ENCODE peak calls at places on chromosome 4, in four cellular contexts. O is aorta, I is right cardiac atrium, Q is left ventricle myocardium inferior. B is an unnamed sample.

GRCh38 chr4:186840222-186840701 is 116.6 kb upstream of the FAT1 start:
- DNase-seq in Q (peak; percentile 25), I (peak; percentile 75), O (peak; percentile 75), B (no peak)

GRCh38 chr4:10619220-10619619 is 65.3 kb downstream of the CLNK start:
- DNase-seq in Q (no peak), I (no peak), O (no peak), B (no peak)

GRCh38 chr4:37451646-37452045 is 207.1 kb downstream of the NWD2 start:
- DNase-seq in Q (no peak), I (no peak), O (no peak), B (no peak)

GRCh38 chr4:63315651-63316050 is 1093.6 kb downstream of the TECRL start:
- DNase-seq in Q (no peak), I (no peak), O (no peak), B (no peak)

GRCh38 chr4:31516520-31516919 is 796.4 kb downstream of the PCDH7 start:
- DNase-seq in I (no peak), Q (no peak), O (no peak), B (no peak)

GRCh38 chr4:4325321-4325720 is 35.3 kb downstream of the ZBTB49 start:
- DNase-seq in Q (no peak), O (no peak), I (no peak), B (no peak)

GRCh38 chr4:41545238-41545637 is 7.3 kb downstream of the LIMCH1 start:
- DNase-seq in O (no peak), I (no peak), Q (no peak), B (no peak)

GRCh38 chr4:82429728-82430192 is 502 bp downstream of the HNRNPDL start:
- DNase-seq in O (no peak), Q (no peak), I (no peak), B (no peak)

GRCh38 chr4:68904786-68905185 is 46.8 kb downstream of the UGT2A3 start:
- DNase-seq in I (no peak), Q (no peak), O (no peak), B (no peak)

GRCh38 chr4:41050840-41051775 is 163.2 kb downstream of the APBB2 start:
- DNase-seq in O (no peak), I (peak; percentile 49), Q (peak; percentile 31), B (no peak)

GRCh38 chr4:99645638-99646037 is 12.0 kb downstream of the C4orf54 start:
- DNase-seq in I (no peak), Q (no peak), O (no peak), B (no peak)

GRCh38 chr4:48173055-48173991 is 39.3 kb upstream of the TXK start:
- DNase-seq in Q (no peak), I (no peak), O (no peak), B (no peak)

GRCh38 chr4:10003666-10004065 is 17.6 kb downstream of the SLC2A9 start:
- DNase-seq in O (no peak), I (no peak), Q (no peak), B (no peak)

GRCh38 chr4:85776579-85776978 is 301.6 kb downstream of the ARHGAP24 start:
- DNase-seq in O (no peak), Q (no peak), I (no peak), B (no peak)

GRCh38 chr4:99945718-99946345 is 586 bp downstream of the DNAJB14 start:
- DNase-seq in Q (no peak), O (no peak), I (no peak), B (peak; percentile 74)

DNA sequence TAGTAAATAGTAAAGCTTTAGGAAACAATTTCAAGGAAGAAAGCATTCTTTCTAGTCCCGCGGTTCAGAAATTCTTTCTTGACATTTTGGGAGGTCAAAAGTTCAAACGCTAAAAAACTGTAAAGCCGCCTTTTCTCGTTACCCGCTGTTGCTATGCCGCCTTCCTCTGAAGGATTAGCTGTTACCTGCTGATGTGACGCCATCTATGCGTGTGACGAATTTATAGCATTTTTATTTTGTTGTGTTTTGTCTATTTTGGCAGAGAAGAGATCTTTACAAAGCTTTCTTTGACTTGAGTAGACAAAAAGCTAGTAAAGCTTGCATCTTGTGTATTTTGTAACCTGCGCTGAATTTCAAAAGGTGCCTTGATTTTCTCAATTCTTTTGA is 106.2 kb upstream of the STOX2 start:
- DNase-seq in Q (no peak), I (no peak), O (no peak), B (no peak)
- H3K4me3 ChIP-seq in Q (peak overlapping the region; percentile 82), I (peak overlapping the region; percentile 76), O (no peak overlapping the region), B (peak overlapping the region; percentile 78)

GRCh38 chr4:105838082-105838481 is 57.2 kb upstream of the NPNT start:
- DNase-seq in O (no peak), Q (no peak), I (no peak), B (no peak)

GRCh38 chr4:105845559-105845958 is 49.7 kb upstream of the NPNT start:
- DNase-seq in I (no peak), O (no peak), Q (no peak), B (no peak)

GRCh38 chr4:105840426-105841174 is 54.7 kb upstream of the NPNT start:
- DNase-seq in Q (no peak), O (no peak), I (no peak), B (no peak)

GRCh38 chr4:105843941-105844340 is 51.3 kb upstream of the NPNT start:
- DNase-seq in Q (no peak), O (no peak), I (no peak), B (no peak)
- H3K27ac ChIP-seq in Q (no peak overlapping the region), O (no peak overlapping the region), I (no peak overlapping the region), B (no peak overlapping the region)

DNA sequence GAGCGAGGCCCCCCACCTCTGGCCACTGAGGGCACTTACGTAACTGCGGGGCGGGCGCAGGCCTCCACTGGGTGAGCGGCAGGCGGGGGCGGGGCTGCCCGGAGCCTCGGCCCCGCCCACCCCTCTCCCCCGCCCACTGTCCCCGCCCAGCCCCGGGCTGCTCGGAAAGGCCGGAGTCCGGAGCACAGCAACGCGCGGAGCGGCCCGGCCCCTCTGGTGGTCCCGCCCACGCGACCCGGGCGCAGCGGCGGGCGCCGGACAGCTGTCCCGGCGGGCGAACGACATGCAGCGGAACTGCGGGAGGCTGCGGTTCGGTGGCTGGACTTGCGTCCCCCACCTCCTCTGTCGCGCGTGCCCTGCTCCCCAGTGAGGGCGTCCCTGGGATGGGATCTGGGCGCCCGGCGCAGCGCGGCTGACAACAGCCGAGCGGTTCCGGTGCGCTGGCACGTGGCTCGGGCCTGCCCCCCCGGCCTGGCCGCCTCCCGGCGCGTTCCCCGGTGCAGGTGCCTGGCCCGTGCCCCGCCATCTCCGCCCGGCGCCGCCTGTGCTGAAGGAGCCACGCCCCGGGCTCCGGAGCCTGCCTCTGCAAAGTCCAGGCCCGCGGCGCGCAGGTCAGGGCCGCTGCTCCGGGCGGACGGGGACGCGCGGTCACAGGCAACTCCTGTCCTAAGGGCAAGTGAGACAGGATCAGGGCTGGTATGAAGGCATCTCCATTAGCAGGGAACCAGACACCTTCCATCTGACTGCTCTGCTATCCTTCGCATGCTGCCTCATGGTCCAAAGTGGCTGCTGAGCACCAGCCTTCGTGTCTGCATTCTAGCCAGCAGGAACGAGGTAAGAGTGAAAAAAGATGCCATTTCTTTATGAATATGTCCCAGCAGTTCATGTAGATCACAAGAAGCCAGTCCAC is 21.8 kb upstream of the JAKMIP1 start:
- DNase-seq in O (no peak), Q (peak; percentile 29), I (peak; percentile 73), B (peak; percentile 36)
- H3K4me3 ChIP-seq in O (peak overlapping the region; percentile 1), Q (peak overlapping the region; percentile 60), I (peak overlapping the region; percentile 35), B (peak overlapping the region; percentile 62)

DNA sequence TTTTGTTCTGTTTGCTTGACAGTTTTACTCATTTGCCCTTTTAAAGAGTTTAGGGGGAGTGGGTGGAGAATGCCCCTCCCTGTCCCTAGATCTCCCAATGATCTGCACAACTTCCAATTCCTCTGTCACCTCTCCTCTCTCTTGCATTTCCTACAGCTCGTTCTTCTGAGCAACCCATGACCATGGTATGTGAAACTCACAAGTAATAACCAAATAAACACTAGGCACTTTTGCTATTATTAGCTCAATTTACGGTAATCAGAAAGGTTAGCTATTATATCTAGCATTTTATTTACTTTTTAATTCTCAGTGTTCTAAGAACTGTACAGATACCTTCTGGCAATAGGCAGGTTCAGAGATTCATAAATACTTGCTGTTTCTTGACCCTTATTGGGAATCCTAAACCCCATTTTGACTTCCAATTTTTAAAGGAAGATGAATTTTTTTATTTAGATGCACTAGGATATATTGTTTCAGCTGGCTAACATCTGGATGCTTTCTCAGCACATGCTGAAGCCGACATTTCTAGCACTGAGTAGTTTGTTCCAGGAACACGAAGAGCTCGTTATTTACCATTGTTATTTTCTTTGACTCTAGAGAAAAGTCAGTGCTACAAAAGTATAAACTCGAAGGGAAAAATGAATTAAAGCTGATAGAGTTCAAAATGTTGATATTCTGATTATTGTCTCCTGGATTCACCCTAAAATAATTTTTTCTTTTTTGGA is 194.6 kb upstream of the TLL1 start:
- DNase-seq in Q (no peak), O (no peak), I (no peak), B (no peak)
- H3K27ac ChIP-seq in Q (no peak overlapping the region), O (no peak overlapping the region), I (no peak overlapping the region), B (no peak overlapping the region)

GRCh38 chr4:2067446-2068197 is 8.5 kb downstream of the NAT8L start:
- DNase-seq in O (peak; percentile 30), I (no peak), Q (no peak), B (no peak)
- H3K4me3 ChIP-seq in O (no peak overlapping the region), I (no peak overlapping the region), Q (no peak overlapping the region), B (no peak overlapping the region)

DNA sequence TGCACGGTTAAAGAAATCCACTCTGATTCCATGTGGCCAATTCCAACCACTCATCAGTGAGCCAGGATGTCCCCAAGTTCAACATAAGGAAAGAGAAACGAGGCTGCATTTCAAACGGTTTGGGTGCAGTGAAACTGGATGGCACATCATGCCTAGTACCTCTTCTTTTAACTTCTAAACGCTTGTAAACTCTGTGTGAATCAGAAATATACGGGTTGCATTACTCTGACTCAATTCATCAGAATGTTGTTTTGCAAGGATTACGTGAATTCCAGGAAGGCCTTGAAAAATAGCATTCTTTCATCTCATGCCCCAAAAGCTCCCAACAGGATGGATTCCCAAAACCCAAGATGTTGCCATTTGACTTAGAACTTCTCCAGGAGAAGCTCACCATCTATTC is 270.4 kb downstream of the LDB2 start:
- DNase-seq in O (no peak), I (no peak), Q (no peak), B (no peak)
- H3K27ac ChIP-seq in O (no peak overlapping the region), I (no peak overlapping the region), Q (no peak overlapping the region), B (no peak overlapping the region)

GRCh38 chr4:107138433-107138832 is 102.3 kb upstream of the DKK2 start:
- DNase-seq in I (no peak), Q (no peak), O (no peak), B (no peak)
- H3K4me3 ChIP-seq in I (no peak overlapping the region), Q (no peak overlapping the region), O (no peak overlapping the region), B (no peak overlapping the region)

GRCh38 chr4:184455299-184455698 is 19.1 kb downstream of the IRF2 start:
- DNase-seq in I (no peak), O (no peak), Q (no peak), B (peak; percentile 4)
- H3K27ac ChIP-seq in I (no peak overlapping the region), O (no peak overlapping the region), Q (no peak overlapping the region), B (no peak overlapping the region)